ENCODE peak calls at places on chromosomes 11 and 22, in six cellular contexts. One of them, this sample, is unnamed.

GRCh38 chr11:58968251-58968711 is 29.0 kb downstream of the GLYATL1 start:
- DNase-seq in fibroblast of lung: no peak
- DNase-seq in psoas muscle: no peak
- DNase-seq in kidney epithelial cell: no peak
- DNase-seq in heart right ventricle: no peak
- DNase-seq in gastrocnemius medialis: no peak
- DNase-seq in this sample: no peak

GRCh38 chr22:50608996-50609395 is 8.4 kb downstream of the MAPK8IP2 start:
- DNase-seq in fibroblast of lung: no peak
- DNase-seq in psoas muscle: no peak
- DNase-seq in kidney epithelial cell: no peak
- DNase-seq in heart right ventricle: no peak
- DNase-seq in gastrocnemius medialis: no peak
- DNase-seq in this sample: no peak

GRCh38 chr11:86787651-86788050 is 12.7 kb upstream of the PRSS23 start:
- DNase-seq in fibroblast of lung: no peak
- DNase-seq in psoas muscle: no peak
- DNase-seq in kidney epithelial cell: no peak
- DNase-seq in heart right ventricle: no peak
- DNase-seq in gastrocnemius medialis: no peak
- DNase-seq in this sample: no peak

GRCh38 chr11:75339685-75340409 is 11.6 kb downstream of the ARRB1 start:
- DNase-seq in fibroblast of lung: no peak
- DNase-seq in psoas muscle: no peak
- DNase-seq in kidney epithelial cell: no peak
- DNase-seq in heart right ventricle: peak; percentile 44
- DNase-seq in gastrocnemius medialis: no peak
- DNase-seq in this sample: no peak

GRCh38 chr11:128914216-128915147 is 23.3 kb downstream of the KCNJ5 start:
- DNase-seq in fibroblast of lung: no peak
- DNase-seq in psoas muscle: no peak
- DNase-seq in kidney epithelial cell: no peak
- DNase-seq in heart right ventricle: no peak
- DNase-seq in gastrocnemius medialis: no peak
- DNase-seq in this sample: no peak

GRCh38 chr11:79097279-79097875 is 343.5 kb downstream of the TENM4 start:
- DNase-seq in fibroblast of lung: peak; percentile 67
- DNase-seq in psoas muscle: peak; percentile 25
- DNase-seq in kidney epithelial cell: no peak
- DNase-seq in heart right ventricle: peak; percentile 24
- DNase-seq in gastrocnemius medialis: no peak
- DNase-seq in this sample: no peak

GRCh38 chr11:41392591-41392990 is 66.9 kb downstream of the LRRC4C start:
- DNase-seq in fibroblast of lung: no peak
- DNase-seq in psoas muscle: no peak
- DNase-seq in kidney epithelial cell: no peak
- DNase-seq in heart right ventricle: no peak
- DNase-seq in gastrocnemius medialis: no peak
- DNase-seq in this sample: no peak

GRCh38 chr22:27220349-27220748 is 563.0 kb downstream of the MIAT start:
- DNase-seq in fibroblast of lung: no peak
- DNase-seq in psoas muscle: peak; percentile 27
- DNase-seq in kidney epithelial cell: peak; percentile 80
- DNase-seq in heart right ventricle: no peak
- DNase-seq in gastrocnemius medialis: peak; percentile 39
- DNase-seq in this sample: no peak

GRCh38 chr22:48138427-48138826 is 1376.0 kb downstream of the TBC1D22A start:
- DNase-seq in fibroblast of lung: no peak
- DNase-seq in psoas muscle: no peak
- DNase-seq in kidney epithelial cell: no peak
- DNase-seq in heart right ventricle: no peak
- DNase-seq in gastrocnemius medialis: no peak
- DNase-seq in this sample: no peak

GRCh38 chr22:50027639-50028537 is 15.3 kb upstream of the IL17REL start:
- DNase-seq in fibroblast of lung: peak; percentile 4
- DNase-seq in psoas muscle: no peak
- DNase-seq in kidney epithelial cell: peak; percentile 5
- DNase-seq in heart right ventricle: no peak
- DNase-seq in gastrocnemius medialis: peak; percentile 27
- DNase-seq in this sample: no peak

GRCh38 chr11:79352304-79352703 is 88.5 kb downstream of the TENM4 start:
- DNase-seq in fibroblast of lung: no peak
- DNase-seq in psoas muscle: no peak
- DNase-seq in kidney epithelial cell: no peak
- DNase-seq in heart right ventricle: no peak
- DNase-seq in gastrocnemius medialis: no peak
- DNase-seq in this sample: no peak

GRCh38 chr11:122235615-122236014 is 119.6 kb upstream of the BLID start:
- DNase-seq in fibroblast of lung: peak; percentile 99
- DNase-seq in psoas muscle: peak; percentile 57
- DNase-seq in kidney epithelial cell: no peak
- DNase-seq in heart right ventricle: peak; percentile 20
- DNase-seq in gastrocnemius medialis: peak; percentile 90
- DNase-seq in this sample: peak; percentile 84

GRCh38 chr11:22491826-22492225 is 133.8 kb downstream of the FANCF start:
- DNase-seq in fibroblast of lung: no peak
- DNase-seq in psoas muscle: no peak
- DNase-seq in kidney epithelial cell: no peak
- DNase-seq in heart right ventricle: no peak
- DNase-seq in gastrocnemius medialis: no peak
- DNase-seq in this sample: peak; percentile 86

GRCh38 chr11:70091651-70092050 is 13.5 kb downstream of the ANO1 start:
- DNase-seq in fibroblast of lung: no peak
- DNase-seq in psoas muscle: no peak
- DNase-seq in kidney epithelial cell: no peak
- DNase-seq in heart right ventricle: no peak
- DNase-seq in gastrocnemius medialis: no peak
- DNase-seq in this sample: no peak

GRCh38 chr22:21945453-21946261 is 7.0 kb downstream of the PPM1F start:
- DNase-seq in fibroblast of lung: no peak
- DNase-seq in psoas muscle: no peak
- DNase-seq in kidney epithelial cell: no peak
- DNase-seq in heart right ventricle: no peak
- DNase-seq in gastrocnemius medialis: no peak
- DNase-seq in this sample: no peak

GRCh38 chr22:37599161-37599560 is 9.5 kb upstream of the GGA1 start:
- DNase-seq in fibroblast of lung: no peak
- DNase-seq in psoas muscle: no peak
- DNase-seq in kidney epithelial cell: no peak
- DNase-seq in heart right ventricle: no peak
- DNase-seq in gastrocnemius medialis: peak; percentile 41
- DNase-seq in this sample: no peak

GRCh38 chr11:135015966-135016365 is 603.9 kb upstream of the B3GAT1 start:
- DNase-seq in fibroblast of lung: no peak
- DNase-seq in psoas muscle: no peak
- DNase-seq in kidney epithelial cell: no peak
- DNase-seq in heart right ventricle: no peak
- DNase-seq in gastrocnemius medialis: no peak
- DNase-seq in this sample: no peak

GRCh38 chr11:70876685-70877084 is 375.7 kb downstream of the SHANK2 start:
- DNase-seq in fibroblast of lung: no peak
- DNase-seq in psoas muscle: no peak
- DNase-seq in kidney epithelial cell: no peak
- DNase-seq in heart right ventricle: no peak
- DNase-seq in gastrocnemius medialis: no peak
- DNase-seq in this sample: no peak

GRCh38 chr11:12559011-12559410 is 115.2 kb upstream of the TEAD1 start:
- DNase-seq in fibroblast of lung: no peak
- DNase-seq in psoas muscle: no peak
- DNase-seq in kidney epithelial cell: no peak
- DNase-seq in heart right ventricle: no peak
- DNase-seq in gastrocnemius medialis: no peak
- DNase-seq in this sample: no peak

GRCh38 chr11:83257638-83258229 is 28.4 kb downstream of the CCDC90B start:
- DNase-seq in fibroblast of lung: peak; percentile 94
- DNase-seq in psoas muscle: peak; percentile 15
- DNase-seq in kidney epithelial cell: peak; percentile 66
- DNase-seq in heart right ventricle: no peak
- DNase-seq in gastrocnemius medialis: no peak
- DNase-seq in this sample: peak; percentile 38

GRCh38 chr11:16186680-16187079 is 169.7 kb downstream of the SOX6 start:
- DNase-seq in fibroblast of lung: no peak
- DNase-seq in psoas muscle: peak; percentile 20
- DNase-seq in kidney epithelial cell: no peak
- DNase-seq in heart right ventricle: no peak
- DNase-seq in gastrocnemius medialis: peak; percentile 88
- DNase-seq in this sample: no peak

GRCh38 chr11:117180661-117181585 is 2.4 kb downstream of the SIDT2 start:
- DNase-seq in fibroblast of lung: peak; percentile 77
- DNase-seq in psoas muscle: peak; percentile 71
- DNase-seq in kidney epithelial cell: no peak
- DNase-seq in heart right ventricle: peak; percentile 59
- DNase-seq in gastrocnemius medialis: peak; percentile 77
- DNase-seq in this sample: peak; percentile 53

GRCh38 chr22:48926663-48927062 is 901.0 kb downstream of the BRD1 start:
- DNase-seq in fibroblast of lung: no peak
- DNase-seq in psoas muscle: no peak
- DNase-seq in kidney epithelial cell: no peak
- DNase-seq in heart right ventricle: no peak
- DNase-seq in gastrocnemius medialis: no peak
- DNase-seq in this sample: no peak

GRCh38 chr11:45915446-45915845 is 2.2 kb downstream of the PEX16 start:
- DNase-seq in fibroblast of lung: no peak
- DNase-seq in psoas muscle: no peak
- DNase-seq in kidney epithelial cell: no peak
- DNase-seq in heart right ventricle: no peak
- DNase-seq in gastrocnemius medialis: no peak
- DNase-seq in this sample: no peak

GRCh38 chr11:115363921-115364320 is 140.3 kb downstream of the CADM1 start:
- DNase-seq in fibroblast of lung: no peak
- DNase-seq in psoas muscle: no peak
- DNase-seq in kidney epithelial cell: no peak
- DNase-seq in heart right ventricle: no peak
- DNase-seq in gastrocnemius medialis: no peak
- DNase-seq in this sample: no peak

GRCh38 chr22:19845369-19845722 is 9.3 kb downstream of the GNB1L start:
- DNase-seq in fibroblast of lung: no peak
- DNase-seq in psoas muscle: no peak
- DNase-seq in kidney epithelial cell: no peak
- DNase-seq in heart right ventricle: no peak
- DNase-seq in gastrocnemius medialis: no peak
- DNase-seq in this sample: no peak

GRCh38 chr22:27108425-27109114 is 451.2 kb downstream of the MIAT start:
- DNase-seq in fibroblast of lung: no peak
- DNase-seq in psoas muscle: peak; percentile 58
- DNase-seq in kidney epithelial cell: no peak
- DNase-seq in heart right ventricle: peak; percentile 43
- DNase-seq in gastrocnemius medialis: peak; percentile 23
- DNase-seq in this sample: no peak

GRCh38 chr11:93432247-93432646 is 101.7 kb downstream of the DEUP1 start:
- DNase-seq in fibroblast of lung: no peak
- DNase-seq in psoas muscle: no peak
- DNase-seq in kidney epithelial cell: no peak
- DNase-seq in heart right ventricle: no peak
- DNase-seq in gastrocnemius medialis: no peak
- DNase-seq in this sample: no peak

GRCh38 chr11:117786099-117786870 is 10.7 kb downstream of the DSCAML1 start:
- DNase-seq in fibroblast of lung: no peak
- DNase-seq in psoas muscle: no peak
- DNase-seq in kidney epithelial cell: no peak
- DNase-seq in heart right ventricle: no peak
- DNase-seq in gastrocnemius medialis: no peak
- DNase-seq in this sample: no peak

DNA sequence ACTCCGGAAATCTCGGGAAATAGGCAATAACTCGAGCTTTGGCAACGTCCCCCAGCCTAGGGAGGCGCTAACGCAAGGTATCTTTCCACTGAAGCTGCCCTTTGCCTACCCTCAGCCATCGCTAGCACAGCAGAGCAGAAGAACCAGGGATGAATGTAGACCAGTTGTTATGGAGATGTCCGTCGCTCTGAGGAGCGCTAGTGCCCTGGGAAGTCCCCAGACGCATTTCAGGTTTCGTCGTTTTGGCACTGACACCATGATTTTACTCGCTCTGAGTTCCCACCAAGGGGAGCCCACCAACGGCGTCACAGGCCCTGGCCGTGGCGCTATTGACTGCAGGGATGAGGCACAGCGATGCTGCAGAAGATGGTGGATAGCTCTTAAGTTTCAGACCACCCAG is 22.7 kb upstream of the BDNF start:
- DNase-seq in fibroblast of lung: no peak
- DNase-seq in psoas muscle: no peak
- DNase-seq in kidney epithelial cell: no peak
- DNase-seq in heart right ventricle: no peak
- DNase-seq in gastrocnemius medialis: no peak
- DNase-seq in this sample: no peak
- TF ChIP-seq CTCF in fibroblast of lung: no peak
- TF ChIP-seq CTCF in psoas muscle: no peak
- TF ChIP-seq CTCF in kidney epithelial cell: no peak
- TF ChIP-seq CTCF in heart right ventricle: no peak
- TF ChIP-seq CTCF in gastrocnemius medialis: no peak
- TF ChIP-seq CTCF in this sample: no peak

GRCh38 chr22:23385301-23386244 is 194.5 kb downstream of the IGLL1 start:
- DNase-seq in fibroblast of lung: peak; percentile 75
- DNase-seq in psoas muscle: peak; percentile 75
- DNase-seq in kidney epithelial cell: peak; percentile 26
- DNase-seq in heart right ventricle: peak; percentile 85
- DNase-seq in gastrocnemius medialis: peak; percentile 62
- DNase-seq in this sample: peak; percentile 30

GRCh38 chr22:23384451-23384850 is 195.6 kb downstream of the IGLL1 start:
- DNase-seq in fibroblast of lung: no peak
- DNase-seq in psoas muscle: no peak
- DNase-seq in kidney epithelial cell: no peak
- DNase-seq in heart right ventricle: no peak
- DNase-seq in gastrocnemius medialis: no peak
- DNase-seq in this sample: no peak

GRCh38 chr22:23384899-23385298 is 195.2 kb downstream of the IGLL1 start:
- DNase-seq in fibroblast of lung: no peak
- DNase-seq in psoas muscle: no peak
- DNase-seq in kidney epithelial cell: no peak
- DNase-seq in heart right ventricle: no peak
- DNase-seq in gastrocnemius medialis: no peak
- DNase-seq in this sample: no peak

GRCh38 chr22:23382796-23383195 is 197.3 kb downstream of the IGLL1 start:
- DNase-seq in fibroblast of lung: no peak
- DNase-seq in psoas muscle: no peak
- DNase-seq in kidney epithelial cell: no peak
- DNase-seq in heart right ventricle: no peak
- DNase-seq in gastrocnemius medialis: no peak
- DNase-seq in this sample: no peak

GRCh38 chr22:23383491-23384450 is 196.3 kb downstream of the IGLL1 start:
- DNase-seq in fibroblast of lung: no peak
- DNase-seq in psoas muscle: no peak
- DNase-seq in kidney epithelial cell: no peak
- DNase-seq in heart right ventricle: no peak
- DNase-seq in gastrocnemius medialis: no peak
- DNase-seq in this sample: no peak
- H3K4me3 ChIP-seq in fibroblast of lung: no peak overlapping the region
- H3K4me3 ChIP-seq in psoas muscle: no peak overlapping the region
- H3K4me3 ChIP-seq in kidney epithelial cell: no peak overlapping the region
- H3K4me3 ChIP-seq in heart right ventricle: no peak overlapping the region
- H3K4me3 ChIP-seq in gastrocnemius medialis: no peak overlapping the region
- H3K4me3 ChIP-seq in this sample: no peak overlapping the region

GRCh38 chr11:36034572-36035331 is 90.9 kb downstream of the LDLRAD3 start:
- DNase-seq in fibroblast of lung: peak; percentile 81
- DNase-seq in psoas muscle: no peak
- DNase-seq in kidney epithelial cell: peak; percentile 61
- DNase-seq in heart right ventricle: no peak
- DNase-seq in gastrocnemius medialis: no peak
- DNase-seq in this sample: peak; percentile 73
- TF ChIP-seq CTCF in fibroblast of lung: no peak
- TF ChIP-seq CTCF in psoas muscle: no peak
- TF ChIP-seq CTCF in kidney epithelial cell: no peak
- TF ChIP-seq CTCF in heart right ventricle: no peak
- TF ChIP-seq CTCF in gastrocnemius medialis: no peak
- TF ChIP-seq CTCF in this sample: no peak

GRCh38 chr11:119338318-119338890 is 2.3 kb downstream of the C1QTNF5 start:
- DNase-seq in fibroblast of lung: no peak
- DNase-seq in psoas muscle: peak; percentile 65
- DNase-seq in kidney epithelial cell: no peak
- DNase-seq in heart right ventricle: no peak
- DNase-seq in gastrocnemius medialis: peak; percentile 69
- DNase-seq in this sample: peak; percentile 67
- H3K4me3 ChIP-seq in fibroblast of lung: no peak overlapping the region
- H3K4me3 ChIP-seq in psoas muscle: peak overlapping the region; percentile 76
- H3K4me3 ChIP-seq in kidney epithelial cell: no peak overlapping the region
- H3K4me3 ChIP-seq in heart right ventricle: peak overlapping the region; percentile 75
- H3K4me3 ChIP-seq in gastrocnemius medialis: peak overlapping the region; percentile 2
- H3K4me3 ChIP-seq in this sample: peak overlapping the region; percentile 38

This sample was measured in HFF-Myc.